ENCODE peak calls at places on chromosome 7, in eight cellular contexts. O is fibroblast of mammary gland, X is left lung, H is RWPE1, D is heart left ventricle, E is lower lobe of right lung, F is foreskin fibroblast, S is progenitor cell of endocrine pancreas. Z is an unnamed sample.

GRCh38 chr7:99563650-99564049 is 5.2 kb downstream of the ZNF655 start:
- DNase-seq in O (peak; percentile 80), X (no peak), H (peak; percentile 48), D (no peak), E (no peak), F (no peak), S (no peak), Z (no peak)

GRCh38 chr7:88377421-88377820 is 70.7 kb upstream of the STEAP4 start:
- DNase-seq in O (peak; percentile 10), X (no peak), H (no peak), D (no peak), E (no peak), F (no peak), S (no peak), Z (no peak)

GRCh38 chr7:12030116-12030515 is 181.0 kb upstream of the TMEM106B start:
- DNase-seq in O (peak; percentile 28), X (no peak), H (no peak), D (no peak), E (no peak), F (no peak), S (no peak), Z (no peak)

GRCh38 chr7:137820156-137820555 is 26.6 kb downstream of the DGKI start:
- DNase-seq in O (no peak), X (no peak), H (no peak), D (no peak), E (no peak), F (no peak), S (no peak), Z (no peak)

GRCh38 chr7:65250697-65251395 is 122.8 kb upstream of the ZNF92 start:
- DNase-seq in O (no peak), X (no peak), H (no peak), D (no peak), E (no peak), F (no peak), S (no peak), Z (no peak)

GRCh38 chr7:108181073-108181985 is 51.2 kb upstream of the LAMB4 start:
- DNase-seq in O (peak; percentile 73), X (no peak), H (peak; percentile 39), D (no peak), E (no peak), F (no peak), S (no peak), Z (no peak)

GRCh38 chr7:119175916-119176627 is 951.6 kb downstream of the ANKRD7 start:
- DNase-seq in O (peak; percentile 74), X (no peak), H (peak; percentile 13), D (no peak), E (no peak), F (no peak), S (peak; percentile 35), Z (no peak)

GRCh38 chr7:24216576-24217116 is 67.3 kb upstream of the NPY start:
- DNase-seq in O (peak; percentile 15), X (no peak), H (no peak), D (no peak), E (no peak), F (no peak), S (no peak), Z (no peak)

GRCh38 chr7:79317728-79318127 is 135.7 kb downstream of the MAGI2 start:
- DNase-seq in O (peak; percentile 94), X (no peak), H (peak; percentile 72), D (no peak), E (no peak), F (peak; percentile 80), S (no peak), Z (no peak)

GRCh38 chr7:64183126-64183742 is 23.8 kb upstream of the ZNF735 start:
- DNase-seq in O (no peak), X (peak; percentile 75), H (no peak), D (no peak), E (peak; percentile 54), F (no peak), S (no peak), Z (no peak)

GRCh38 chr7:77903597-77903996 is 105.0 kb downstream of the PHTF2 start:
- DNase-seq in O (peak; percentile 24), X (no peak), H (peak; percentile 4), D (no peak), E (no peak), F (peak; percentile 2), S (no peak), Z (no peak)

GRCh38 chr7:131161103-131161502 is 166.6 kb upstream of the MKLN1 start:
- DNase-seq in O (peak; percentile 30), X (no peak), H (no peak), D (no peak), E (no peak), F (no peak), S (no peak), Z (no peak)

GRCh38 chr7:98352621-98353020 is 48.3 kb downstream of the BAIAP2L1 start:
- DNase-seq in O (peak; percentile 88), X (no peak), H (peak; percentile 91), D (no peak), E (no peak), F (peak; percentile 85), S (no peak), Z (no peak)

GRCh38 chr7:108875139-108875538 is 305.5 kb downstream of the DNAJB9 start:
- DNase-seq in O (peak; percentile 15), X (no peak), H (no peak), D (no peak), E (no peak), F (peak; percentile 2), S (no peak), Z (no peak)

DNA sequence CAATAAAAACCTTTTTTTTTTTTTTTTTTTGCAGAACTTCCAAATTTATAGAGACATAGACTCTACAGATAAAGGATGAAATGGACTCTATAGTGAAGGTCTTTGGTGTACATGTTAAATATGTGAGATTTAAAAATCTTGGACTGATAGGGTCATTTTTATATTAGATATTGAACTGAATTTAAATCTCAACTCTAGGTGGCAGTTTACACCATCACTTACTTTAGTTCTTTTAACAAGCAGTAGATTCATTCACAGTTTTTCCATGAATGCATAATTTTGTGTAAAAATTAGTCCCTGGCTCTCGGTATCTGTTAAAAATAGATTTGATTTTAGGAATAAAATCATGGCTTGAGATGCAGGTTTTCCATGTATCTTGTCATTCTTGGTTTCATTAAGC is 31.1 kb upstream of the SNX13 start:
- DNase-seq in O (peak; percentile 34), X (no peak), H (peak; percentile 15), D (no peak), E (no peak), F (no peak), S (no peak), Z (no peak)
- TF ChIP-seq CTCF in O (no peak), X (no peak), H (peak; percentile 36), D (no peak), E (no peak), F (no peak), S (no peak), Z (no peak)

DNA sequence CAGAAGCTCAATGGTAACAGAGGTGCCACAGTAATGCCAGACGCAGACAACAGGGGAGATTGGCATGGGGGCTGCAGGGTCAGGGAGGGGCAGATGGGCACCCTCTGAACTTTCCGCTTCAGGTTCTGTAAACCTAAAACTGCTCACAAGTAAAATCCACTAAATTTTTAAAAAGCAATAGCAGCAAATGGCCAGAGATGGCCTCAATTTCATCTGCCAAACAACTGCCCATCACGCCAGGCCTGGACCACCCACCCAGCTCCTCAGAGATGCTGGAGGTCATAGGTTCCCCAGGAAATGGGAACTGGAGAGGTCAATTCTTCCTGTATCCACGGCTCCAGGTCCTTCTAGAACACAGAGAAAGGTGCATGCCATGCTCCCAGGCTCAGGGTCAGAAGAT is 76.1 kb downstream of the PRKAG2 start:
- DNase-seq in O (no peak), X (peak; percentile 7), H (no peak), D (no peak), E (peak; percentile 4), F (no peak), S (no peak), Z (no peak)
- TF ChIP-seq CTCF in O (no peak), X (no peak), H (no peak), D (no peak), E (no peak), F (no peak), S (no peak), Z (no peak)

GRCh38 chr7:101378808-101379207 is 16.1 kb downstream of the COL26A1 start:
- DNase-seq in O (no peak), X (no peak), H (no peak), D (peak; percentile 19), E (no peak), F (no peak), S (no peak), Z (no peak)
- TF ChIP-seq CTCF in O (no peak), X (no peak), H (no peak), D (no peak), E (no peak), F (no peak), S (no peak), Z (no peak)

GRCh38 chr7:151078233-151079040 is 2.2 kb downstream of the FASTK start:
- DNase-seq in O (peak; percentile 61), X (peak; percentile 79), H (no peak), D (no peak), E (no peak), F (no peak), S (no peak), Z (no peak)

GRCh38 chr7:151080522-151081169 is at the start of gene FASTK:
- DNase-seq in O (peak; percentile 86), X (peak; percentile 98), H (peak; percentile 87), D (peak; percentile 92), E (peak; percentile 94), F (peak; percentile 93), S (peak; percentile 77), Z (peak; percentile 82)

GRCh38 chr7:151079199-151079910 is 1.3 kb downstream of the FASTK start:
- DNase-seq in O (no peak), X (peak; percentile 76), H (no peak), D (no peak), E (no peak), F (no peak), S (no peak), Z (no peak)

GRCh38 chr7:151081170-151082101 is 827 bp upstream of the FASTK start:
- DNase-seq in O (no peak), X (peak; percentile 83), H (no peak), D (no peak), E (no peak), F (no peak), S (no peak), Z (no peak)

GRCh38 chr7:151080091-151080521 is 503 bp downstream of the FASTK start:
- DNase-seq in O (peak; percentile 43), X (no peak), H (no peak), D (no peak), E (no peak), F (no peak), S (no peak), Z (no peak)
- TF ChIP-seq CTCF in O (no peak), X (no peak), H (no peak), D (no peak), E (no peak), F (no peak), S (no peak), Z (no peak)